ENCODE peak calls at places on chromosome 21, in ten cellular contexts. One of them, this sample, is unnamed.

GRCh38 chr21:26437326-26438009 is 135.6 kb downstream of the CYYR1 start:
- DNase-seq in progenitor cell of endocrine pancreas: no peak
- DNase-seq in spleen: no peak
- DNase-seq in WTC11: no peak
- DNase-seq in ovary: no peak
- DNase-seq in K562: no peak
- DNase-seq in IMR-90: no peak
- DNase-seq in pancreas: no peak
- DNase-seq in dorsolateral prefrontal cortex: no peak
- DNase-seq in activated CD8-positive, alpha-beta T cell treated with anti-CD3 and anti-CD28 coated beads for 36 hours: no peak
- DNase-seq in this sample: no peak

GRCh38 chr21:37712204-37712934 is 203.9 kb downstream of the KCNJ6 start:
- DNase-seq in K562: peak
- DNase-seq in dorsolateral prefrontal cortex: peak
- DNase-seq in progenitor cell of endocrine pancreas: peak
- DNase-seq in activated CD8-positive, alpha-beta T cell treated with anti-CD3 and anti-CD28 coated beads for 36 hours: peak
- DNase-seq in WTC11: peak
- DNase-seq in pancreas: peak
- DNase-seq in ovary: no peak
- DNase-seq in spleen: no peak
- DNase-seq in IMR-90: peak
- DNase-seq in this sample: no peak

GRCh38 chr21:43727571-43728466 is 8.9 kb downstream of the PDXK start:
- DNase-seq in spleen: peak
- DNase-seq in dorsolateral prefrontal cortex: no peak
- DNase-seq in WTC11: peak
- DNase-seq in pancreas: peak
- DNase-seq in K562: peak
- DNase-seq in IMR-90: peak
- DNase-seq in activated CD8-positive, alpha-beta T cell treated with anti-CD3 and anti-CD28 coated beads for 36 hours: peak
- DNase-seq in ovary: peak
- DNase-seq in progenitor cell of endocrine pancreas: no peak
- DNase-seq in this sample: no peak

GRCh38 chr21:15688016-15688415 is 41.8 kb upstream of the USP25 start:
- DNase-seq in K562: no peak
- DNase-seq in activated CD8-positive, alpha-beta T cell treated with anti-CD3 and anti-CD28 coated beads for 36 hours: no peak
- DNase-seq in spleen: no peak
- DNase-seq in pancreas: no peak
- DNase-seq in progenitor cell of endocrine pancreas: no peak
- DNase-seq in dorsolateral prefrontal cortex: no peak
- DNase-seq in IMR-90: no peak
- DNase-seq in ovary: no peak
- DNase-seq in WTC11: no peak
- DNase-seq in this sample: no peak

GRCh38 chr21:26550357-26550756 is 22.7 kb downstream of the CYYR1 start:
- DNase-seq in activated CD8-positive, alpha-beta T cell treated with anti-CD3 and anti-CD28 coated beads for 36 hours: no peak
- DNase-seq in spleen: no peak
- DNase-seq in K562: no peak
- DNase-seq in dorsolateral prefrontal cortex: no peak
- DNase-seq in ovary: no peak
- DNase-seq in progenitor cell of endocrine pancreas: no peak
- DNase-seq in WTC11: no peak
- DNase-seq in pancreas: no peak
- DNase-seq in IMR-90: no peak
- DNase-seq in this sample: no peak

GRCh38 chr21:27806261-27806660 is 839.4 kb upstream of the ADAMTS5 start:
- DNase-seq in activated CD8-positive, alpha-beta T cell treated with anti-CD3 and anti-CD28 coated beads for 36 hours: no peak
- DNase-seq in pancreas: no peak
- DNase-seq in spleen: no peak
- DNase-seq in ovary: no peak
- DNase-seq in IMR-90: peak
- DNase-seq in dorsolateral prefrontal cortex: no peak
- DNase-seq in WTC11: no peak
- DNase-seq in progenitor cell of endocrine pancreas: no peak
- DNase-seq in K562: no peak
- DNase-seq in this sample: no peak

GRCh38 chr21:40146201-40146890 is 279.1 kb downstream of the PCP4 start:
- DNase-seq in activated CD8-positive, alpha-beta T cell treated with anti-CD3 and anti-CD28 coated beads for 36 hours: no peak
- DNase-seq in progenitor cell of endocrine pancreas: no peak
- DNase-seq in WTC11: no peak
- DNase-seq in spleen: no peak
- DNase-seq in IMR-90: no peak
- DNase-seq in ovary: no peak
- DNase-seq in pancreas: no peak
- DNase-seq in dorsolateral prefrontal cortex: no peak
- DNase-seq in K562: no peak
- DNase-seq in this sample: no peak

GRCh38 chr21:27129215-27129614 is 162.3 kb upstream of the ADAMTS5 start:
- DNase-seq in ovary: no peak
- DNase-seq in K562: no peak
- DNase-seq in IMR-90: no peak
- DNase-seq in pancreas: no peak
- DNase-seq in dorsolateral prefrontal cortex: no peak
- DNase-seq in progenitor cell of endocrine pancreas: no peak
- DNase-seq in spleen: no peak
- DNase-seq in WTC11: no peak
- DNase-seq in activated CD8-positive, alpha-beta T cell treated with anti-CD3 and anti-CD28 coated beads for 36 hours: no peak
- DNase-seq in this sample: no peak

GRCh38 chr21:46226146-46226545 is 2.4 kb downstream of the LSS start:
- DNase-seq in activated CD8-positive, alpha-beta T cell treated with anti-CD3 and anti-CD28 coated beads for 36 hours: no peak
- DNase-seq in progenitor cell of endocrine pancreas: no peak
- DNase-seq in ovary: no peak
- DNase-seq in WTC11: no peak
- DNase-seq in dorsolateral prefrontal cortex: no peak
- DNase-seq in IMR-90: peak
- DNase-seq in K562: peak
- DNase-seq in pancreas: no peak
- DNase-seq in spleen: no peak
- DNase-seq in this sample: no peak

GRCh38 chr21:45618846-45619485 is 24.6 kb upstream of the PCBP3 start:
- DNase-seq in spleen: peak
- DNase-seq in dorsolateral prefrontal cortex: no peak
- DNase-seq in pancreas: no peak
- DNase-seq in progenitor cell of endocrine pancreas: no peak
- DNase-seq in K562: no peak
- DNase-seq in IMR-90: no peak
- DNase-seq in WTC11: peak
- DNase-seq in activated CD8-positive, alpha-beta T cell treated with anti-CD3 and anti-CD28 coated beads for 36 hours: no peak
- DNase-seq in ovary: no peak
- DNase-seq in this sample: no peak

GRCh38 chr21:35963920-35964451 is 96.3 kb downstream of the SETD4 start:
- DNase-seq in K562: peak
- DNase-seq in progenitor cell of endocrine pancreas: no peak
- DNase-seq in WTC11: peak
- DNase-seq in spleen: no peak
- DNase-seq in pancreas: no peak
- DNase-seq in IMR-90: peak
- DNase-seq in activated CD8-positive, alpha-beta T cell treated with anti-CD3 and anti-CD28 coated beads for 36 hours: no peak
- DNase-seq in dorsolateral prefrontal cortex: no peak
- DNase-seq in ovary: no peak
- DNase-seq in this sample: no peak

GRCh38 chr21:33561373-33561772 is 18.5 kb downstream of the SON start:
- DNase-seq in progenitor cell of endocrine pancreas: no peak
- DNase-seq in WTC11: no peak
- DNase-seq in ovary: no peak
- DNase-seq in activated CD8-positive, alpha-beta T cell treated with anti-CD3 and anti-CD28 coated beads for 36 hours: no peak
- DNase-seq in IMR-90: no peak
- DNase-seq in pancreas: no peak
- DNase-seq in K562: no peak
- DNase-seq in dorsolateral prefrontal cortex: no peak
- DNase-seq in spleen: no peak
- DNase-seq in this sample: no peak

GRCh38 chr21:35072960-35073359 is 23.9 kb upstream of the RUNX1 start:
- DNase-seq in dorsolateral prefrontal cortex: no peak
- DNase-seq in spleen: no peak
- DNase-seq in IMR-90: peak
- DNase-seq in progenitor cell of endocrine pancreas: no peak
- DNase-seq in pancreas: no peak
- DNase-seq in WTC11: no peak
- DNase-seq in ovary: peak
- DNase-seq in K562: no peak
- DNase-seq in activated CD8-positive, alpha-beta T cell treated with anti-CD3 and anti-CD28 coated beads for 36 hours: no peak
- DNase-seq in this sample: no peak

GRCh38 chr21:21018841-21019240 is 20.6 kb downstream of the NCAM2 start:
- DNase-seq in dorsolateral prefrontal cortex: peak
- DNase-seq in activated CD8-positive, alpha-beta T cell treated with anti-CD3 and anti-CD28 coated beads for 36 hours: no peak
- DNase-seq in IMR-90: no peak
- DNase-seq in spleen: no peak
- DNase-seq in K562: no peak
- DNase-seq in ovary: no peak
- DNase-seq in WTC11: no peak
- DNase-seq in pancreas: no peak
- DNase-seq in progenitor cell of endocrine pancreas: no peak
- DNase-seq in this sample: no peak

DNA sequence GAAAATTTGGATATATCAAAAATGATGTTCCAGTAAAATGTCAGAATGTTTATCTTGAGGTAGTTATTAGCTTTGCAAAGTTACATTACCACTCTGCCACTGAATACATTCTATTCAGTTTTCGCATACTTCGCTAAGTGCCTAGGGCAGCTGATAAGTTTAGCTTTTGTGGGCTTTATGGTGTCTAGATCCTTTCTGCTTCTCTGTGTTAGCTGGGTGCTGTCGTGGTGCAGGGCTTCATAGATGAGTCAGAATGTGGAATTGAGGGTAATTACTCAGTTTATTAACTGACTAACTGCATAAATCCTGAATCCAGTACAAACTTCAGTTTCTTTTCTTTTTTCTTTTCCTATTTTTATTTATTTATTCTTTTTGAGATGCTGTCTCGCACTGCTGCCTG is 21.5 kb downstream of the NCAM2 start:
- DNase-seq in K562: no peak
- DNase-seq in pancreas: no peak
- DNase-seq in activated CD8-positive, alpha-beta T cell treated with anti-CD3 and anti-CD28 coated beads for 36 hours: no peak
- DNase-seq in progenitor cell of endocrine pancreas: no peak
- DNase-seq in dorsolateral prefrontal cortex: no peak
- DNase-seq in IMR-90: peak
- DNase-seq in WTC11: no peak
- DNase-seq in ovary: no peak
- DNase-seq in spleen: no peak
- DNase-seq in this sample: no peak
- TF ChIP-seq CTCF in K562: no peak
- TF ChIP-seq CTCF in pancreas: no peak
- TF ChIP-seq CTCF in activated CD8-positive, alpha-beta T cell treated with anti-CD3 and anti-CD28 coated beads for 36 hours: no peak
- TF ChIP-seq CTCF in progenitor cell of endocrine pancreas: no peak
- TF ChIP-seq CTCF in dorsolateral prefrontal cortex: no peak
- TF ChIP-seq CTCF in IMR-90: no peak
- TF ChIP-seq CTCF in WTC11: no peak
- TF ChIP-seq CTCF in ovary: no peak
- TF ChIP-seq CTCF in spleen: no peak
- TF ChIP-seq CTCF in this sample: no peak

DNA sequence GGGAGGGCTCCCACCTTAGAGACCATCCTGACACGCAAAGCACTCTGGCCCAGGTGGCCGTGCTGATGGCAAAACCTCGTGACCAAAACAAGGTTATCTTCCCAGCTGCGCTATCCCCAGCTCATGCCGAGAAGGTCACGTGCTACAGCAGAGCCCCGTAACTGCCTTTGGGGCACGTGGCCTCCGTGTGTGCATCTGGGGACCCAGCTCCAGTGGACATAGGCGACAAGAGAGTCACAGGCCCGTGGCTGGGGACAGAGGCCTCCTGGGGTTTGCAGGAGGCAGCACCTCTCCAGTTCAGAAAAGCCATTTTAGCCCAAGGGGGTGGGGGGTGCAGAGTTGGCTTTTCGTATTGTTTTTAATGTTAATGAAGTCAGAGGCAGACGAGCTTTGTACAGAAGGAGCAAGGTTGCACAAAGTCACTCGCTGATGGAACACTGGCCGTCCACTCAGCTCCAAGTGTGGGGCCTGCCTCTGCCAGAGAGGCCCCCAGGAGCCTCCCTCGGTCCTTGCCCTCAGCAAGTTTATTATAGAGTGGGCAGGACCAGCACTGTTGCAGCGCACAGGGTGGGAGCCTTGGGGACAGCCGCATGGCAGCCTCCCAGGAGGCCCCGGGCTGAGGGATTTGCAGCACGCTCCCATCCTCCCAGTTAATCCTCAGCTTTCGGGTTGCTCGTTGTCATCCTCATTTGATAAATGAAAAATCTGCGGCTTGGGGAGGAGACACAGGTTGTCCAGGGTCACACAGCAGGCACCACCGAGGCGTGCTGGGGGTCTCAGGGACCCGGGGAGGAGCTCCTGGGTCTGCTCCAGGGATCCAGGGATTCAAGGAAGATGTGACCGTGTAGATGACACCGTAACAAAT is 8.0 kb upstream of the PDE9A start:
- DNase-seq in ovary: no peak
- DNase-seq in dorsolateral prefrontal cortex: no peak
- DNase-seq in WTC11: no peak
- DNase-seq in pancreas: no peak
- DNase-seq in progenitor cell of endocrine pancreas: no peak
- DNase-seq in spleen: peak
- DNase-seq in K562: no peak
- DNase-seq in IMR-90: no peak
- DNase-seq in activated CD8-positive, alpha-beta T cell treated with anti-CD3 and anti-CD28 coated beads for 36 hours: no peak
- DNase-seq in this sample: peak
- TF ChIP-seq CTCF in ovary: no peak
- TF ChIP-seq CTCF in dorsolateral prefrontal cortex: no peak
- TF ChIP-seq CTCF in WTC11: no peak
- TF ChIP-seq CTCF in pancreas: no peak
- TF ChIP-seq CTCF in progenitor cell of endocrine pancreas: no peak
- TF ChIP-seq CTCF in spleen: no peak
- TF ChIP-seq CTCF in K562: no peak
- TF ChIP-seq CTCF in IMR-90: no peak
- TF ChIP-seq CTCF in activated CD8-positive, alpha-beta T cell treated with anti-CD3 and anti-CD28 coated beads for 36 hours: no peak
- TF ChIP-seq CTCF in this sample: no peak

DNA sequence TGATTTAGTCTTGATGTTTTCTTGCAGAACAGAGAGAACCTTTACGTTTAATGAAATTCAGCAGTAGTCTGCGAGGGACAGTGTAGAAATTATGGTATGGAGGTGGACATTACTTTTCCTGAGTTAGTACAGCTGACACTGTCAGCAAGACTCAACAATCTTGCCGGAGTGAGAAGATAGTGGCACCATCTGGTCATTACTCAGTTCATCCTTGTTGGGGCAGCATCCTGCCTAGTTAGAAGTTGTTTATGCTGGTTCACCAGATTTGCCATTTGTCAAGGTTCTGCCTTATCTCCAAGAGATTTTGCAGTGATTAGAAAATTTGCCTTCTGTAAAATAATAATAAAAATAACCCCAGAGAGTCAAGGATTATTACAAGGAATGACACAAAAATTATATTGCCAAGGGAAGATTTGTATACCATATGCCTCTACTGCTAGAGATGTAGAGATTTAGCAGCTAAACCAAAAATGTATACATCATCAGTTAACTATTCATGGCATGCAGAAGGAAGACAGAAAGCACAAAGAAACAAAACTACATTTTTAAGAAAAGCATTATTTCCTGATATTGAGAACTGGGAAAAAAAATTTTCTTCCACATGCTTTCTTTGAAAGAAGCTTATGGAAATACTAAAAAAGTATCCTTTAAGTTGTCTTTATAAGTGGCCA is 1967.4 kb downstream of the NCAM2 start:
- DNase-seq in pancreas: no peak
- DNase-seq in activated CD8-positive, alpha-beta T cell treated with anti-CD3 and anti-CD28 coated beads for 36 hours: no peak
- DNase-seq in K562: no peak
- DNase-seq in IMR-90: no peak
- DNase-seq in spleen: no peak
- DNase-seq in dorsolateral prefrontal cortex: no peak
- DNase-seq in WTC11: no peak
- DNase-seq in progenitor cell of endocrine pancreas: no peak
- DNase-seq in ovary: no peak
- DNase-seq in this sample: no peak
- TF ChIP-seq CTCF in pancreas: no peak
- TF ChIP-seq CTCF in activated CD8-positive, alpha-beta T cell treated with anti-CD3 and anti-CD28 coated beads for 36 hours: no peak
- TF ChIP-seq CTCF in K562: no peak
- TF ChIP-seq CTCF in IMR-90: no peak
- TF ChIP-seq CTCF in spleen: no peak
- TF ChIP-seq CTCF in dorsolateral prefrontal cortex: no peak
- TF ChIP-seq CTCF in WTC11: no peak
- TF ChIP-seq CTCF in progenitor cell of endocrine pancreas: no peak
- TF ChIP-seq CTCF in ovary: no peak
- TF ChIP-seq CTCF in this sample: no peak

GRCh38 chr21:41170442-41170841 is 2.5 kb downstream of the BACE2 start:
- DNase-seq in progenitor cell of endocrine pancreas: peak
- DNase-seq in pancreas: peak
- DNase-seq in spleen: no peak
- DNase-seq in K562: peak
- DNase-seq in WTC11: peak
- DNase-seq in dorsolateral prefrontal cortex: no peak
- DNase-seq in activated CD8-positive, alpha-beta T cell treated with anti-CD3 and anti-CD28 coated beads for 36 hours: peak
- DNase-seq in IMR-90: peak
- DNase-seq in ovary: no peak
- DNase-seq in this sample: no peak
- TF ChIP-seq CTCF in progenitor cell of endocrine pancreas: peak
- TF ChIP-seq CTCF in pancreas: peak
- TF ChIP-seq CTCF in spleen: peak
- TF ChIP-seq CTCF in K562: peak
- TF ChIP-seq CTCF in WTC11: peak
- TF ChIP-seq CTCF in dorsolateral prefrontal cortex: peak
- TF ChIP-seq CTCF in activated CD8-positive, alpha-beta T cell treated with anti-CD3 and anti-CD28 coated beads for 36 hours: no peak
- TF ChIP-seq CTCF in IMR-90: peak
- TF ChIP-seq CTCF in ovary: peak
- TF ChIP-seq CTCF in this sample: no peak

This sample was measured in D721Med.